ENCODE peak calls at places on chromosomes 1 and 21, in four cellular contexts. B, Q, H and M are unnamed samples.

GRCh38 chr1:109181085-109181806 is 32.5 kb upstream of the SARS1 start:
- DNase-seq in H (peak), B (no peak), Q (peak), M (peak)

GRCh38 chr1:113519561-113519960 is 129.2 kb downstream of the MAGI3 start:
- DNase-seq in Q (no peak), B (no peak), H (no peak), M (peak)

GRCh38 chr1:41672173-41672572 is 187.7 kb upstream of the EDN2 start:
- DNase-seq in B (no peak), H (peak), Q (peak), M (peak)

GRCh38 chr1:168801032-168801745 is 72.2 kb upstream of the DPT start:
- DNase-seq in B (no peak), Q (no peak), H (no peak), M (no peak)

GRCh38 chr1:183227963-183228649 is 42.0 kb downstream of the LAMC2 start:
- DNase-seq in H (peak), B (no peak), Q (peak), M (peak)

GRCh38 chr1:203149188-203149840 is 21.8 kb downstream of the ADORA1 start:
- DNase-seq in Q (no peak), H (no peak), B (no peak), M (no peak)

GRCh38 chr1:231353086-231353485 is 15.0 kb downstream of the SPRTN start:
- DNase-seq in Q (no peak), B (no peak), H (no peak), M (no peak)

GRCh38 chr1:181166377-181167196 is 78.1 kb downstream of the IER5 start:
- DNase-seq in B (peak), Q (peak), H (peak), M (peak)

GRCh38 chr1:183995322-183996035 is 42.0 kb downstream of the COLGALT2 start:
- DNase-seq in H (no peak), Q (no peak), B (no peak), M (peak)

GRCh38 chr21:41804381-41804780 is 37.5 kb upstream of the RIPK4 start:
- DNase-seq in H (no peak), Q (no peak), B (no peak), M (no peak)

GRCh38 chr1:116321766-116322175 is 51.3 kb upstream of the ATP1A1 start:
- DNase-seq in H (no peak), B (no peak), Q (peak), M (no peak)

GRCh38 chr1:30446508-30446907 is 276.9 kb downstream of the MATN1 start:
- DNase-seq in H (no peak), B (no peak), Q (no peak), M (no peak)

GRCh38 chr1:171141336-171142051 is 43.6 kb upstream of the FMO2 start:
- DNase-seq in Q (no peak), B (no peak), H (no peak), M (peak)

GRCh38 chr1:41566969-41567368 is 82.5 kb upstream of the EDN2 start:
- DNase-seq in B (no peak), Q (no peak), H (no peak), M (no peak)

GRCh38 chr1:187987236-187987776 is 1158.6 kb downstream of the PLA2G4A start:
- DNase-seq in B (no peak), H (no peak), Q (no peak), M (no peak)

GRCh38 chr21:35046880-35047229 is 2.2 kb downstream of the RUNX1 start:
- DNase-seq in H (no peak), B (no peak), Q (no peak), M (no peak)

GRCh38 chr1:16352842-16353535 is 709 bp upstream of the FBXO42 start:
- DNase-seq in Q (no peak), B (no peak), H (no peak), M (no peak)

GRCh38 chr1:98330224-98330623 is 331.3 kb upstream of the SNX7 start:
- DNase-seq in Q (no peak), H (no peak), B (no peak), M (no peak)

GRCh38 chr1:24898152-24898908 is 31.7 kb downstream of the RUNX3 start:
- DNase-seq in Q (peak), H (peak), B (no peak), M (peak)

GRCh38 chr1:5067251-5067650 is 412.8 kb downstream of the AJAP1 start:
- DNase-seq in Q (no peak), B (no peak), H (no peak), M (no peak)

GRCh38 chr1:60866884-60867648 is 215.3 kb upstream of the NFIA start:
- DNase-seq in Q (no peak), B (no peak), H (no peak), M (no peak)

GRCh38 chr1:60867782-60868181 is 214.6 kb upstream of the NFIA start:
- DNase-seq in B (no peak), H (no peak), Q (no peak), M (no peak)

GRCh38 chr1:60869264-60869663 is 213.1 kb upstream of the NFIA start:
- DNase-seq in B (no peak), H (no peak), Q (no peak), M (no peak)

GRCh38 chr1:60865146-60865545 is 217.2 kb upstream of the NFIA start:
- DNase-seq in H (no peak), Q (no peak), B (no peak), M (no peak)

GRCh38 chr1:60866251-60866650 is 216.1 kb upstream of the NFIA start:
- DNase-seq in B (no peak), Q (no peak), H (no peak), M (no peak)
- TF ChIP-seq CTCF in B (no peak), Q (no peak), H (no peak), M (no peak)

GRCh38 chr1:66302184-66302742 is 231.7 kb upstream of the SGIP1 start:
- DNase-seq in B (no peak), Q (no peak), H (no peak), M (no peak)

GRCh38 chr1:66298427-66298826 is 235.5 kb upstream of the SGIP1 start:
- DNase-seq in H (no peak), B (no peak), Q (no peak), M (no peak)

GRCh38 chr1:66300280-66300973 is 233.5 kb upstream of the SGIP1 start:
- DNase-seq in B (no peak), Q (no peak), H (no peak), M (peak)

GRCh38 chr1:66302810-66303209 is 231.1 kb upstream of the SGIP1 start:
- DNase-seq in H (no peak), B (no peak), Q (no peak), M (no peak)

GRCh38 chr1:66300986-66301451 is 232.9 kb upstream of the SGIP1 start:
- DNase-seq in B (no peak), H (no peak), Q (no peak), M (peak)
- H3K4me3 ChIP-seq in B (no peak), H (no peak), Q (no peak), M (peak)

DNA sequence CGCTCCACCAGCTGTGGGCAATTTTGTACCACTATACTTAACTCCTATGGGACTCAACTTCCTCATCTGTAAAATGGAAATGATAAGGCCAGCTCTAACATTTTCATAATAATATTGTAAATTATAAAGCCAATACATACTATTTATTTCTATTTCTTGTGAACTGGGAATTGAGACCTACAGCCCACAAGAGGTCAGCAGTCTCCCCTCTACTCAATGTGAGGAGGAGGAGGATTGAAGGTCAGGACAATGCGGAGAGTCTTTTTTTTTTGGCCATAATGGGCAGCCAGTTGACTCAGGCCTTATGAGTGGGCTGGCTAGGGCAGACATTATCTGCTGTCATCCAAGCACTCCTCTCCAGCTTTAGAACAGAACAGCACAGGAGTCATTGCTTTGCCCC is 90.5 kb downstream of the NUF2 start:
- DNase-seq in Q (no peak), B (no peak), H (no peak), M (no peak)
- TF ChIP-seq CTCF in Q (no peak), B (no peak), H (no peak), M (no peak)

GRCh38 chr1:11692899-11693590 is 1.5 kb downstream of the DRAXIN start:
- DNase-seq in H (peak), Q (peak), B (peak), M (peak)
- H3K4me3 ChIP-seq in H (no peak), Q (no peak), B (peak), M (no peak)

DNA sequence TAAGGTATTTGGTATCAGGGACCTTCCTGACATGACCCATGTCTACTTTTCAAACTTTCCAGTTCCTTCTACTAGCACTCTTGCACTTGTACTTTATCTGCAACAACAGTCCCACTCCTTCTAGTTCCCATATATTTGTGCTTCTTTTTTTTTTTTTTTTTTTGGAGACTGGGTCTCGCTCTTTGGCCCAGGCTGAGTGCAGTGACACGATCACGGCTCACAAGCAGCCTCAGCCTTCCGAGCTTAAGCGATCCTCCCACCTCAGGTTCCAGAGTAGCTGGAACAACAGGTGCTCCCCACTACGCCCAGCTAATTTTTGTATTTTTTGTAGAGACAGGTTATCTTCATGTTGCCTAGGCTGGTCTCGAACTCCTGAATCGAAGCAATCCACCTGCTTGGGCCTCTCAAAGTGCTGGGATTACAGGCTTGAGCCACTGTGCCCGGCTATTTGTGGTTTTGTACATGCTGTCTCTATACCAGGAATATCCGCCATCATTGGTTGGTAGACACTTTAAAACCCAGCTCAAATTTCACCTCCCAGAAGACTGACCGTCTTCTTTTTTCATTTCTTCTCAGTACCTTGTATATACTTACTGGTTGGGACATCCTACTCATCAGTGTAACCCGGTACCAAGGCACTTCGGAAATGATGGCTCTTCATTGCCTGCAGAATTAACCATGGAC is 1.1 kb downstream of the ZMYM1 start:
- DNase-seq in Q (no peak), H (no peak), B (no peak), M (no peak)
- TF ChIP-seq CTCF in Q (no peak), H (no peak), B (no peak), M (no peak)

GRCh38 chr1:212241445-212242287 is 43.5 kb upstream of the PPP2R5A start:
- DNase-seq in Q (peak), B (no peak), H (no peak), M (no peak)
- H3K4me3 ChIP-seq in Q (no peak), B (no peak), H (no peak), M (no peak)

GRCh38 chr1:114723915-114724314 is 7.3 kb upstream of the NRAS start:
- DNase-seq in H (no peak), B (no peak), Q (no peak), M (peak)
- TF ChIP-seq CTCF in H (no peak), B (no peak), Q (no peak), M (no peak)

GRCh38 chr1:244445320-244446181 is 6.2 kb downstream of the ADSS2 start:
- DNase-seq in H (no peak), Q (peak), B (no peak), M (peak)
- H3K4me3 ChIP-seq in H (no peak), Q (no peak), B (no peak), M (no peak)

GRCh38 chr1:63454269-63454668 is 68.8 kb downstream of the ITGB3BP start:
- DNase-seq in Q (no peak), B (no peak), H (no peak), M (peak)
- TF ChIP-seq CTCF in Q (peak), B (no peak), H (peak), M (peak)